ENCODE peak calls at places on chromosomes 16 and 17, in four cellular contexts. One of them, this sample, is unnamed.

GRCh38 chr17:78933959-78934568 is 8.9 kb upstream of the TIMP2 start:
- DNase-seq in H1: no peak
- DNase-seq in GM12878: no peak
- DNase-seq in HepG2: peak
- DNase-seq in this sample: no peak

GRCh38 chr17:43341705-43342600 is 56.8 kb upstream of the ARL4D start:
- DNase-seq in H1: no peak
- DNase-seq in GM12878: no peak
- DNase-seq in HepG2: no peak
- DNase-seq in this sample: no peak

GRCh38 chr16:53775821-53776431 is 72.0 kb downstream of the FTO start:
- DNase-seq in H1: no peak
- DNase-seq in GM12878: no peak
- DNase-seq in HepG2: peak
- DNase-seq in this sample: peak

GRCh38 chr17:73564856-73565255 is 79.4 kb downstream of the SDK2 start:
- DNase-seq in H1: no peak
- DNase-seq in GM12878: no peak
- DNase-seq in HepG2: no peak
- DNase-seq in this sample: no peak

GRCh38 chr17:4833941-4834501 is 881 bp downstream of the MINK1 start:
- DNase-seq in H1: no peak
- DNase-seq in GM12878: no peak
- DNase-seq in HepG2: peak
- DNase-seq in this sample: no peak

GRCh38 chr17:80861892-80862291 is 129.7 kb upstream of the CHMP6 start:
- DNase-seq in H1: no peak
- DNase-seq in GM12878: no peak
- DNase-seq in HepG2: no peak
- DNase-seq in this sample: no peak

GRCh38 chr17:34997355-34997862 is 17.1 kb downstream of the LIG3 start:
- DNase-seq in H1: no peak
- DNase-seq in GM12878: no peak
- DNase-seq in HepG2: no peak
- DNase-seq in this sample: no peak

GRCh38 chr17:64455993-64456885 is 7.3 kb downstream of the MILR1 start:
- DNase-seq in H1: no peak
- DNase-seq in GM12878: no peak
- DNase-seq in HepG2: no peak
- DNase-seq in this sample: no peak

GRCh38 chr17:79630821-79631639 is 20.2 kb upstream of the RBFOX3 start:
- DNase-seq in H1: no peak
- DNase-seq in GM12878: no peak
- DNase-seq in HepG2: no peak
- DNase-seq in this sample: no peak

GRCh38 chr16:30558789-30559377 is 709 bp upstream of the ZNF764 start:
- DNase-seq in H1: no peak
- DNase-seq in GM12878: no peak
- DNase-seq in HepG2: no peak
- DNase-seq in this sample: no peak

GRCh38 chr16:81261049-81261648 is 22.7 kb downstream of the BCO1 start:
- DNase-seq in H1: no peak
- DNase-seq in GM12878: no peak
- DNase-seq in HepG2: peak
- DNase-seq in this sample: no peak

GRCh38 chr16:77937473-77938195 is 84.7 kb upstream of the CLEC3A start:
- DNase-seq in H1: no peak
- DNase-seq in GM12878: no peak
- DNase-seq in HepG2: no peak
- DNase-seq in this sample: no peak

GRCh38 chr17:79515646-79516604 is 94.9 kb downstream of the RBFOX3 start:
- DNase-seq in H1: no peak
- DNase-seq in GM12878: no peak
- DNase-seq in HepG2: no peak
- DNase-seq in this sample: peak

GRCh38 chr17:6701719-6702118 is 11.4 kb downstream of the SLC13A5 start:
- DNase-seq in H1: peak
- DNase-seq in GM12878: no peak
- DNase-seq in HepG2: peak
- DNase-seq in this sample: peak

GRCh38 chr16:3467920-3468319 is 24.4 kb downstream of the NAA60 start:
- DNase-seq in H1: no peak
- DNase-seq in GM12878: no peak
- DNase-seq in HepG2: no peak
- DNase-seq in this sample: no peak

GRCh38 chr17:40996829-40997228 is 2.9 kb upstream of the KRTAP3-3 start:
- DNase-seq in H1: no peak
- DNase-seq in GM12878: no peak
- DNase-seq in HepG2: no peak
- DNase-seq in this sample: no peak

GRCh38 chr16:72355561-72355960 is 183.6 kb upstream of the PMFBP1 start:
- DNase-seq in H1: no peak
- DNase-seq in GM12878: no peak
- DNase-seq in HepG2: no peak
- DNase-seq in this sample: no peak

GRCh38 chr16:2846511-2847310 is 11.3 kb downstream of the PRSS22 start:
- DNase-seq in H1: no peak
- DNase-seq in GM12878: no peak
- DNase-seq in HepG2: no peak
- DNase-seq in this sample: no peak

GRCh38 chr17:76527430-76528111 is 9.9 kb downstream of the CYGB start:
- DNase-seq in H1: no peak
- DNase-seq in GM12878: no peak
- DNase-seq in HepG2: peak
- DNase-seq in this sample: peak

GRCh38 chr16:14564323-14564722 is 65.7 kb downstream of the PARN start:
- DNase-seq in H1: no peak
- DNase-seq in GM12878: no peak
- DNase-seq in HepG2: peak
- DNase-seq in this sample: no peak

GRCh38 chr17:48646183-48647102 is 20.3 kb upstream of the HOXB9 start:
- DNase-seq in H1: no peak
- DNase-seq in GM12878: no peak
- DNase-seq in HepG2: no peak
- DNase-seq in this sample: no peak

GRCh38 chr17:40325156-40326013 is 16.4 kb downstream of the RARA start:
- DNase-seq in H1: no peak
- DNase-seq in GM12878: no peak
- DNase-seq in HepG2: no peak
- DNase-seq in this sample: no peak

GRCh38 chr16:85984947-85985451 is 86.0 kb downstream of the IRF8 start:
- DNase-seq in H1: no peak
- DNase-seq in GM12878: no peak
- DNase-seq in HepG2: no peak
- DNase-seq in this sample: no peak

GRCh38 chr17:21127508-21128077 is 829 bp downstream of the DHRS7B start:
- DNase-seq in H1: no peak
- DNase-seq in GM12878: no peak
- DNase-seq in HepG2: no peak
- DNase-seq in this sample: no peak

GRCh38 chr16:75256871-75257343 is 5.5 kb upstream of the BCAR1 start:
- DNase-seq in H1: no peak
- DNase-seq in GM12878: no peak
- DNase-seq in HepG2: no peak
- DNase-seq in this sample: no peak

GRCh38 chr17:2780256-2780655 is 16.0 kb upstream of the RAP1GAP2 start:
- DNase-seq in H1: no peak
- DNase-seq in GM12878: no peak
- DNase-seq in HepG2: no peak
- DNase-seq in this sample: no peak

GRCh38 chr17:35709874-35710273 is 21.6 kb upstream of the RASL10B start:
- DNase-seq in H1: no peak
- DNase-seq in GM12878: no peak
- DNase-seq in HepG2: no peak
- DNase-seq in this sample: no peak

GRCh38 chr17:58538801-58539410 is 24.5 kb upstream of the MTMR4 start:
- DNase-seq in H1: no peak
- DNase-seq in GM12878: no peak
- DNase-seq in HepG2: no peak
- DNase-seq in this sample: no peak

GRCh38 chr16:81996664-81997529 is 14.4 kb downstream of the SDR42E1 start:
- DNase-seq in H1: no peak
- DNase-seq in GM12878: no peak
- DNase-seq in HepG2: peak
- DNase-seq in this sample: peak

GRCh38 chr17:40115101-40115436 is 6.7 kb upstream of the MSL1 start:
- DNase-seq in H1: no peak
- DNase-seq in GM12878: no peak
- DNase-seq in HepG2: no peak
- DNase-seq in this sample: no peak

GRCh38 chr17:75683467-75684041 is 16.4 kb downstream of the SAP30BP start:
- DNase-seq in H1: no peak
- DNase-seq in GM12878: no peak
- DNase-seq in HepG2: peak
- DNase-seq in this sample: no peak

GRCh38 chr16:55668337-55669281 is 12.8 kb downstream of the SLC6A2 start:
- DNase-seq in H1: peak
- DNase-seq in GM12878: no peak
- DNase-seq in HepG2: peak
- DNase-seq in this sample: no peak

GRCh38 chr16:2212362-2213324 is 2.0 kb upstream of the BRICD5 start:
- DNase-seq in H1: no peak
- DNase-seq in GM12878: no peak
- DNase-seq in HepG2: no peak
- DNase-seq in this sample: no peak

GRCh38 chr17:79707931-79708891 is 22.5 kb upstream of the ENPP7 start:
- DNase-seq in H1: no peak
- DNase-seq in GM12878: no peak
- DNase-seq in HepG2: peak
- DNase-seq in this sample: no peak

GRCh38 chr17:2064511-2064910 is 9.6 kb downstream of the HIC1 start:
- DNase-seq in H1: no peak
- DNase-seq in GM12878: no peak
- DNase-seq in HepG2: no peak
- DNase-seq in this sample: no peak

GRCh38 chr16:2195316-2196161 is 866 bp downstream of the CASKIN1 start:
- DNase-seq in H1: no peak
- DNase-seq in GM12878: no peak
- DNase-seq in HepG2: no peak
- DNase-seq in this sample: no peak

GRCh38 chr16:2486645-2487516 is 12.0 kb downstream of the TBC1D24 start:
- DNase-seq in H1: no peak
- DNase-seq in GM12878: peak
- DNase-seq in HepG2: no peak
- DNase-seq in this sample: no peak

DNA sequence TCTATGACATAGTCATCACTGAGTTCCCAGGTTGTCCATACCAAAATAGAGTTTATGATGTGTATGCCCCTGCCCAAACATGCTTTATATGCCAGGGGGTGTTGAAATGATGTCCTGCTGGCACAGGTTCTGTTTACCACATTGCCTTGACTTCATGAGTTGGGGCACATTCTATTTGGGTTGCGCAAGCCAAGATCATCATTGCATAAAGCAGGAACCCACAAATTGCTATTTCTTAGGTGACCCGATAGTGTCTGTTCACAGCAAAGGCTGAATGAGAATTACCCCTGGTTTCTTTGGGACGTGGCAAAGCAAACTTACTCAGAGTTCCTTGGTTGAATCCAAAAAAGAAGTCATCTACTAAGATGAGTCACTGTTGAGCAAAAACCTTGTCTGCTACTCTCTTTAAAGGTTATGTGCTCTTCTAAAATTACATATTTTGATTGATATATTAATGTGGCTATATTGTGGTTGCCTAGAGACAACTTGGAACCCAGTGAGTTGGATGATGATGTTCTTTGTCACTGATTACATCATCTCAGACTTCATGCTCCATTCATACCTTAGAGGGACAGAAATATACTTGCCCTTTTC is 912.6 kb upstream of the SOX9 start:
- DNase-seq in H1: no peak
- DNase-seq in GM12878: no peak
- DNase-seq in HepG2: no peak
- DNase-seq in this sample: no peak
- H3K9ac ChIP-seq in H1: no peak
- H3K9ac ChIP-seq in GM12878: no peak
- H3K9ac ChIP-seq in HepG2: no peak
- H3K9ac ChIP-seq in this sample: no peak

DNA sequence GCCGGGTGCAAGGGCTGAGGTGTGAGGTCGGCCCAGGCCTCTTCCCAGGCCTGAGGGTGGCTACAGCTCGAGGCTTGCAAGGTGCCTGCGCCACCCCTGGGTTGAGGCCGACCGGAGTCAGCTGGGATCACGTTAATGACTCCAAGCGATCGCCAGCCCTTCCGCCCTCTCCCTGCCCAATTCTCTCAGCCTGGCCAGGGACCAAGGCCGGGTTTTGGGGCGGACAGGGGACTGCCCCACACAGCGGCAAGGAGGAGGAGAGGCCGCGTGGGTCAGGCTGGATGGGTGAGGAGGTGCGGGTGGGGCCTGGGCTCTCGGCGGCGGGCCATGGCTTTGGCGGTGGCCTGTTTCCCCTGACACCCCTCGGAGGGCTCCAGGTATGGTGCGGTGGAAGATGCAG is 3.2 kb upstream of the WDR24 start:
- DNase-seq in H1: no peak
- DNase-seq in GM12878: no peak
- DNase-seq in HepG2: no peak
- DNase-seq in this sample: no peak
- H3K4me3 ChIP-seq in H1: no peak
- H3K4me3 ChIP-seq in GM12878: no peak
- H3K4me3 ChIP-seq in HepG2: no peak
- H3K4me3 ChIP-seq in this sample: no peak

GRCh38 chr16:50602531-50603205 is 54.5 kb downstream of the NKD1 start:
- DNase-seq in H1: no peak
- DNase-seq in GM12878: no peak
- DNase-seq in HepG2: no peak
- DNase-seq in this sample: no peak
- TF ChIP-seq SUZ12 in H1: no peak
- TF ChIP-seq SUZ12 in GM12878: no peak
- TF ChIP-seq SUZ12 in HepG2: no peak
- TF ChIP-seq SUZ12 in this sample: no peak

DNA sequence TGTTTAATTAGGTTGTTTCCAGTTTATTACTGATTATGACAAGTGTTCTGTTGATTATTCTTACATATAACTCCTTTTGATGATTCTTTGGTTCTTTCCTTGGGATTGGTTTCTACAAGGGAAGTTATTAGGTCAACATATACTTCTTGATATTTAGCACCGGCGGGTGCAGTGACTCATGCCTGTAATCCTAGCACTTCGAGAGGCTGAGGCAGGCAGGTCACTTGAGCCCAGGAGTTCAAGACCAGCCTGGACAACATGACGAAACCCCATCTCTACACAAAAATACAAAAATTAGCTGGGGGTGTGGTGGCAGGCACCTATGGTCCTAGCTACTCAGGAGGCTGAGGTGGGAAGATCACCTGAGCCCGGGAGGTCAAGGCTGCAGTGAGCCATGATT is 120.2 kb upstream of the HAS3 start:
- DNase-seq in H1: no peak
- DNase-seq in GM12878: no peak
- DNase-seq in HepG2: no peak
- DNase-seq in this sample: no peak
- H3K9ac ChIP-seq in H1: no peak
- H3K9ac ChIP-seq in GM12878: no peak
- H3K9ac ChIP-seq in HepG2: no peak
- H3K9ac ChIP-seq in this sample: no peak

GRCh38 chr16:4767872-4768548 is 1.0 kb upstream of the ZNF500 start:
- DNase-seq in H1: no peak
- DNase-seq in GM12878: peak
- DNase-seq in HepG2: no peak
- DNase-seq in this sample: no peak
- H3K4me3 ChIP-seq in H1: peak
- H3K4me3 ChIP-seq in GM12878: peak
- H3K4me3 ChIP-seq in HepG2: peak
- H3K4me3 ChIP-seq in this sample: peak

GRCh38 chr16:84842516-84843148 is 22.8 kb downstream of the CRISPLD2 start:
- DNase-seq in H1: no peak
- DNase-seq in GM12878: no peak
- DNase-seq in HepG2: no peak
- DNase-seq in this sample: no peak
- TF ChIP-seq SUZ12 in H1: no peak
- TF ChIP-seq SUZ12 in GM12878: no peak
- TF ChIP-seq SUZ12 in HepG2: no peak
- TF ChIP-seq SUZ12 in this sample: no peak